ENCODE peak calls at places on chromosome 12, in five cellular contexts. K, O, E, P and D are unnamed samples.

GRCh38 chr12:3938042-3938544 is 64.9 kb upstream of the PARP11 start:
- DNase-seq in K (no peak), O (no peak), E (no peak), P (no peak), D (no peak)

GRCh38 chr12:121228919-121229650 is 19.2 kb downstream of the P2RX4 start:
- DNase-seq in K (peak), O (no peak), E (no peak), P (no peak), D (no peak)

GRCh38 chr12:131167334-131167733 is 213.6 kb downstream of the ADGRD1 start:
- DNase-seq in K (no peak), O (no peak), E (no peak), P (no peak), D (no peak)

GRCh38 chr12:95763809-95764253 is 26.7 kb downstream of the NTN4 start:
- DNase-seq in K (peak), O (no peak), E (no peak), P (no peak), D (no peak)

GRCh38 chr12:121849660-121850059 is 9.0 kb downstream of the HPD start:
- DNase-seq in K (no peak), O (no peak), E (no peak), P (no peak), D (no peak)

GRCh38 chr12:26113194-26113654 is 11.6 kb downstream of the BHLHE41 start:
- DNase-seq in K (no peak), O (no peak), E (no peak), P (no peak), D (no peak)

GRCh38 chr12:62983594-62983993 is 48.6 kb upstream of the PPM1H start:
- DNase-seq in K (no peak), O (no peak), E (no peak), P (no peak), D (peak)

GRCh38 chr12:108090107-108090899 is 38.8 kb upstream of the WSCD2 start:
- DNase-seq in K (no peak), O (no peak), E (no peak), P (no peak), D (no peak)

GRCh38 chr12:72346331-72346944 is 74.3 kb downstream of the TRHDE start:
- DNase-seq in K (no peak), O (no peak), E (no peak), P (no peak), D (no peak)

GRCh38 chr12:115946867-115947695 is 330.4 kb downstream of the MED13L start:
- DNase-seq in K (no peak), O (no peak), E (no peak), P (no peak), D (no peak)

GRCh38 chr12:95997276-95997675 is 1.1 kb upstream of the HAL start:
- DNase-seq in K (no peak), O (no peak), E (no peak), P (no peak), D (no peak)

GRCh38 chr12:121990692-121991603 is 30.7 kb upstream of the BCL7A start:
- DNase-seq in K (no peak), O (no peak), E (no peak), P (no peak), D (no peak)

GRCh38 chr12:153080-153746 is 60.7 kb downstream of the SLC6A12 start:
- DNase-seq in K (peak), O (no peak), E (peak), P (peak), D (peak)

GRCh38 chr12:99455350-99456037 is 192.1 kb upstream of the GARIN6 start:
- DNase-seq in K (no peak), O (no peak), E (peak), P (no peak), D (no peak)